ENCODE peak calls at places on chromosomes 2 and 18, in eight cellular contexts. R is heart left ventricle, W is endothelial cell of umbilical vein, K is right lobe of liver, Y is prostate gland, J is esophagus squamous epithelium, X is spleen, N is HCT116. M is an unnamed sample.

GRCh38 chr18:27887287-27887686 is 289.6 kb downstream of the CDH2 start:
- DNase-seq in Y (no peak), J (no peak), R (no peak), N (no peak), W (no peak), K (no peak), X (no peak), M (no peak)

GRCh38 chr2:189179607-189179979 is at the start of gene COL5A2:
- DNase-seq in X (no peak), N (no peak), R (peak; percentile 37), K (no peak), Y (no peak), W (peak; percentile 90), J (no peak), M (peak; percentile 89)

GRCh38 chr2:203720011-203720410 is 13.6 kb downstream of the CD28 start:
- DNase-seq in R (no peak), N (no peak), X (no peak), K (no peak), W (no peak), Y (no peak), J (no peak), M (no peak)

GRCh38 chr2:40455661-40456060 is 3.8 kb upstream of the SLC8A1 start:
- DNase-seq in N (no peak), Y (no peak), R (no peak), K (no peak), W (no peak), J (no peak), X (no peak), M (no peak)

GRCh38 chr2:205868773-205869333 is 186.6 kb downstream of the NRP2 start:
- DNase-seq in Y (no peak), X (no peak), R (no peak), W (no peak), J (no peak), K (no peak), N (no peak), M (no peak)

GRCh38 chr2:201532686-201533304 is 81.3 kb downstream of the STRADB start:
- DNase-seq in J (no peak), X (no peak), K (no peak), W (no peak), N (peak; percentile 90), R (no peak), Y (no peak), M (no peak)

GRCh38 chr2:202436631-202437030 is 60.5 kb downstream of the BMPR2 start:
- DNase-seq in Y (no peak), N (no peak), K (no peak), J (no peak), X (no peak), R (no peak), W (no peak), M (no peak)

GRCh38 chr18:7452331-7452730 is 114.8 kb upstream of the PTPRM start:
- DNase-seq in X (no peak), Y (no peak), J (no peak), N (peak; percentile 1), K (no peak), W (peak; percentile 32), R (no peak), M (no peak)

GRCh38 chr2:213188971-213189899 is 37.8 kb upstream of the IKZF2 start:
- DNase-seq in X (no peak), K (no peak), W (no peak), R (no peak), N (no peak), J (no peak), Y (no peak), M (no peak)

GRCh38 chr2:2174956-2175355 is 156.1 kb downstream of the MYT1L start:
- DNase-seq in X (no peak), W (no peak), N (no peak), Y (no peak), K (no peak), J (no peak), R (no peak), M (peak; percentile 55)

GRCh38 chr2:182182436-182182835 is 196.8 kb downstream of the PPP1R1C start:
- DNase-seq in Y (no peak), K (no peak), R (no peak), X (no peak), W (peak; percentile 93), N (no peak), J (no peak), M (no peak)

GRCh38 chr2:97845818-97846217 is 132.4 kb downstream of the ZAP70 start:
- DNase-seq in N (no peak), Y (no peak), X (no peak), R (no peak), K (no peak), J (no peak), W (no peak), M (no peak)

DNA sequence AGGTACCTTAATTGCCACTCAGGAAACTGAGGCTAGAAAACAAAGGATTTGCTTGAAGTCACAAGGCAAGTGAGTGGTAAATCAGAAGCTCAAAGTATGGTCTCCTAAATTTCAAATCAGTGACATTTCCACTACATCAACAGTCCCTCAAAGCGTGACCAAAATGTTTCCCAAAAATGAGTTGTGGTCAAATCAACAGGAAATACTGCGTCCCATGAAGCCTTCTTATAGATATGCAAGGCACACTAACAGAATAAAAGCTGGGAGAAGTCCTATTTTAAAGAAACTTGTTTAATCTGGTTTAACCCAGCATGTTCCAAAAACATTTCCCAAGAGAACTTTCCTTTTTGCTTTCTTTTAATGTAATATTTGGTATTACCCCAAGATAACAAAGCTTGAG is 249.4 kb downstream of the EXOC6B start:
- DNase-seq in N (no peak), K (no peak), Y (no peak), R (no peak), W (no peak), X (no peak), J (no peak), M (no peak)
- TF ChIP-seq POLR2A in N (no peak), K (no peak), Y (no peak), R (no peak), W (no peak), X (no peak), J (no peak), M (no peak)

DNA sequence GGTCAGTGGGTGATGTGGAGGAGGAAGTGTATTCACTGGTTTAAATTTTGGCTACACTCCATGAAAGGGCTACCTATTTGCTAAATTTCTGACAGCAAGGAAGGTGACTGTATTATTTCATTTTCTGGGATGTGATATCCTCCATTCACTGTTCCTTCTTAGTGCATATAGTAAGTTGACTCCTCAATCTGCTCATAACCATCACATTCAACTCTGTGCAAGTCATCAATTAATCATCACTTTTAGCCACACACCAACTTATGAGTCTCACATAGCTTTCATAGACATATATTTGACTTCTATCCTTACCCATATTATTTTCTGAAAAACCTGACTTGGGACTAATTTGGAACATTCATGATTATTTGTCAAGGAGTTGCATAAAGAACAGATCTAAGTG is 16.9 kb downstream of the KLHL41 start:
- DNase-seq in K (no peak), W (no peak), R (no peak), J (no peak), N (no peak), X (no peak), Y (no peak), M (no peak)
- H3K4me3 ChIP-seq in K (no peak overlapping the region), W (no peak overlapping the region), R (no peak overlapping the region), J (no peak overlapping the region), N (no peak overlapping the region), X (no peak overlapping the region), Y (no peak overlapping the region), M (no peak overlapping the region)

GRCh38 chr2:32277363-32277673 is 386 bp upstream of the YIPF4 start:
- DNase-seq in J (no peak), X (no peak), W (no peak), K (no peak), N (no peak), R (no peak), Y (no peak), M (no peak)

GRCh38 chr2:32272279-32272678 is 5.4 kb upstream of the YIPF4 start:
- DNase-seq in X (no peak), N (no peak), K (no peak), W (no peak), J (no peak), Y (no peak), R (no peak), M (no peak)

GRCh38 chr2:32278476-32278853 is 761 bp downstream of the YIPF4 start:
- DNase-seq in Y (no peak), N (no peak), J (no peak), R (no peak), K (no peak), W (peak; percentile 31), X (no peak), M (no peak)

GRCh38 chr2:32274289-32274688 is 3.4 kb upstream of the YIPF4 start:
- DNase-seq in N (no peak), Y (no peak), R (no peak), K (no peak), J (no peak), W (no peak), X (no peak), M (no peak)

GRCh38 chr2:32277674-32278475 is at the start of gene YIPF4:
- DNase-seq in N (peak; percentile 84), X (peak; percentile 91), W (peak; percentile 97), Y (peak; percentile 88), K (peak; percentile 82), R (peak; percentile 88), J (peak; percentile 54), M (peak; percentile 93)
- TF ChIP-seq POLR2A in N (peak; percentile 80), X (no peak), W (peak; percentile 69), Y (peak; percentile 40), K (peak; percentile 44), R (peak; percentile 75), J (no peak), M (no peak)

GRCh38 chr2:24451805-24452498 is 39.1 kb upstream of the NCOA1 start:
- DNase-seq in J (no peak), Y (no peak), K (no peak), R (no peak), X (no peak), W (no peak), N (no peak), M (no peak)

GRCh38 chr2:24456610-24457556 is 34.2 kb upstream of the NCOA1 start:
- DNase-seq in W (peak; percentile 29), R (no peak), J (no peak), X (no peak), K (no peak), Y (peak; percentile 9), N (peak; percentile 21), M (no peak)

GRCh38 chr2:24453379-24454073 is 37.5 kb upstream of the NCOA1 start:
- DNase-seq in R (no peak), N (no peak), K (no peak), W (no peak), Y (no peak), X (no peak), J (no peak), M (no peak)

GRCh38 chr2:24452499-24452878 is 38.6 kb upstream of the NCOA1 start:
- DNase-seq in X (no peak), W (no peak), Y (no peak), K (no peak), J (no peak), R (no peak), N (no peak), M (no peak)

GRCh38 chr2:24454258-24454657 is 36.8 kb upstream of the NCOA1 start:
- DNase-seq in K (no peak), X (no peak), J (no peak), N (no peak), Y (no peak), W (no peak), R (no peak), M (no peak)
- H3K4me3 ChIP-seq in K (no peak overlapping the region), X (no peak overlapping the region), J (peak overlapping the region; percentile 49), N (no peak overlapping the region), Y (peak overlapping the region; percentile 9), W (no peak overlapping the region), R (peak overlapping the region; percentile 19), M (peak overlapping the region; percentile 37)